ENCODE peak calls at places on chromosomes 16 and 17, in ten cellular contexts. A, N, K, R, J, I, L, C, W and F are unnamed samples. For H3K36me3 and H3K9me3, the result is how much of the 10 kb centered on the place peaks cover.

GRCh38 chr16:572865-573650 is 3.3 kb downstream of the PIGQ start:
- DNase-seq in N (no peak), W (no peak), A (no peak), I (no peak), J (no peak), R (no peak), K (no peak), C (no peak), L (no peak), F (no peak)

GRCh38 chr17:57995076-57995956 is 7.3 kb upstream of the VEZF1 start:
- DNase-seq in R (peak), L (peak), N (peak), C (peak), I (peak), A (peak), J (peak), K (no peak), W (peak), F (no peak)

GRCh38 chr17:43846963-43847369 is at the start of gene CD300LG:
- DNase-seq in I (no peak), L (peak), A (peak), W (no peak), C (no peak), K (no peak), R (no peak), J (peak), N (no peak), F (peak)

GRCh38 chr16:58272855-58273254 is 22.0 kb downstream of the PRSS54 start:
- DNase-seq in J (no peak), I (no peak), N (no peak), L (no peak), K (no peak), C (no peak), R (no peak), W (no peak), A (no peak), F (no peak)

GRCh38 chr17:15981646-15982580 is 17.6 kb downstream of the ZSWIM7 start:
- DNase-seq in K (no peak), C (no peak), R (no peak), L (no peak), I (no peak), W (no peak), A (no peak), N (no peak), J (peak), F (no peak)

GRCh38 chr16:86585821-86586611 is 7.7 kb downstream of the FOXL1 start:
- DNase-seq in R (no peak), K (no peak), W (no peak), I (no peak), A (no peak), L (no peak), J (peak), C (no peak), N (no peak), F (no peak)

GRCh38 chr17:81994593-81995462 is 17.4 kb downstream of the ASPSCR1 start:
- DNase-seq in N (no peak), K (no peak), I (no peak), W (no peak), L (no peak), J (no peak), C (no peak), A (no peak), R (no peak), F (no peak)

GRCh38 chr16:78791011-78791410 is 691.6 kb downstream of the WWOX start:
- DNase-seq in N (no peak), L (no peak), R (no peak), C (no peak), J (no peak), W (no peak), A (no peak), I (no peak), K (no peak), F (no peak)

GRCh38 chr17:79364695-79365094 is 246.2 kb downstream of the RBFOX3 start:
- DNase-seq in C (no peak), K (no peak), W (no peak), R (peak), L (no peak), A (no peak), I (no peak), J (no peak), N (no peak), F (peak)

GRCh38 chr17:43044024-43044423 is 19.0 kb downstream of the RND2 start:
- DNase-seq in L (no peak), J (no peak), C (no peak), A (no peak), N (no peak), W (no peak), K (no peak), R (no peak), I (no peak), F (no peak)

GRCh38 chr16:12874135-12874534 is 27.3 kb upstream of the SHISA9 start:
- DNase-seq in A (no peak), R (no peak), W (no peak), N (no peak), K (no peak), I (no peak), C (no peak), L (no peak), J (peak), F (no peak)

GRCh38 chr17:61638087-61638486 is 47.1 kb upstream of the NACA2 start:
- DNase-seq in J (no peak), K (no peak), L (no peak), C (no peak), R (no peak), W (no peak), A (no peak), N (no peak), I (no peak), F (no peak)

GRCh38 chr17:61904094-61904710 is 23.6 kb downstream of the INTS2 start:
- DNase-seq in K (no peak), W (no peak), C (no peak), I (no peak), L (no peak), J (no peak), A (no peak), R (peak), N (peak), F (no peak)

GRCh38 chr17:54493691-54494090 is 407.0 kb upstream of the TOM1L1 start:
- DNase-seq in C (no peak), J (no peak), K (no peak), A (no peak), W (no peak), L (no peak), I (no peak), N (no peak), R (no peak), F (no peak)

GRCh38 chr17:76725580-76726230 is 701 bp downstream of the JMJD6 start:
- DNase-seq in A (no peak), N (peak), J (peak), I (peak), K (no peak), W (no peak), R (peak), C (peak), L (peak), F (peak)

GRCh38 chr17:18182190-18182977 is 1.2 kb upstream of the ALKBH5 start:
- DNase-seq in W (no peak), N (no peak), R (peak), L (peak), C (peak), I (no peak), A (peak), J (peak), K (no peak), F (no peak)

GRCh38 chr16:70271696-70272095 is 17.6 kb downstream of the AARS1 start:
- DNase-seq in I (no peak), R (no peak), J (no peak), W (no peak), C (no peak), L (no peak), A (no peak), K (no peak), N (no peak), F (peak)

GRCh38 chr17:78409191-78409621 is 30.8 kb downstream of the PGS1 start:
- DNase-seq in N (no peak), W (no peak), I (no peak), J (no peak), R (no peak), A (no peak), K (no peak), L (peak), C (no peak), F (peak)

GRCh38 chr17:30821751-30822723 is 2.5 kb downstream of the CRLF3 start:
- DNase-seq in K (no peak), N (no peak), J (no peak), A (no peak), L (no peak), C (no peak), R (no peak), I (no peak), W (no peak), F (no peak)

GRCh38 chr17:45284176-45285140 is 22.6 kb upstream of the SPATA32 start:
- DNase-seq in J (no peak), W (no peak), C (peak), R (no peak), N (peak), I (peak), L (no peak), K (no peak), A (peak), F (peak)

GRCh38 chr17:79078476-79079190 is 4.0 kb downstream of the ENGASE start:
- DNase-seq in I (no peak), C (no peak), R (no peak), W (no peak), L (no peak), J (no peak), A (no peak), K (no peak), N (no peak), F (peak)

GRCh38 chr16:66503030-66503429 is 46.9 kb downstream of the TK2 start:
- DNase-seq in R (no peak), W (no peak), I (peak), N (no peak), K (no peak), J (peak), L (no peak), C (peak), A (no peak), F (peak)

GRCh38 chr16:88627531-88628411 is 10.6 kb upstream of the IL17C start:
- DNase-seq in K (no peak), R (no peak), L (no peak), W (no peak), N (no peak), J (no peak), C (no peak), A (no peak), I (no peak), F (no peak)
- H3K36me3 ChIP-seq in K (half or more), R (under half), L (half or more), W (under half), N (half or more), J (under half), C (half or more), A (under half), I (half or more), F (under half)

GRCh38 chr17:7561589-7562207 is at the start of gene SENP3:
- DNase-seq in I (peak), L (peak), N (peak), A (peak), W (peak), K (no peak), J (peak), R (peak), C (peak), F (peak)

GRCh38 chr17:7558544-7559306 is at the start of gene TNFSF13:
- DNase-seq in C (peak), R (peak), W (no peak), L (peak), N (no peak), K (no peak), A (no peak), J (no peak), I (peak), F (peak)

GRCh38 chr17:7561028-7561575 is 617 bp upstream of the SENP3 start:
- DNase-seq in I (peak), W (peak), K (no peak), A (peak), N (peak), R (peak), J (peak), C (peak), L (peak), F (peak)

GRCh38 chr17:7559307-7560171 is 989 bp downstream of the TNFSF13 start:
- DNase-seq in C (no peak), R (no peak), N (no peak), L (peak), J (no peak), K (no peak), W (no peak), A (no peak), I (no peak), F (peak)

DNA sequence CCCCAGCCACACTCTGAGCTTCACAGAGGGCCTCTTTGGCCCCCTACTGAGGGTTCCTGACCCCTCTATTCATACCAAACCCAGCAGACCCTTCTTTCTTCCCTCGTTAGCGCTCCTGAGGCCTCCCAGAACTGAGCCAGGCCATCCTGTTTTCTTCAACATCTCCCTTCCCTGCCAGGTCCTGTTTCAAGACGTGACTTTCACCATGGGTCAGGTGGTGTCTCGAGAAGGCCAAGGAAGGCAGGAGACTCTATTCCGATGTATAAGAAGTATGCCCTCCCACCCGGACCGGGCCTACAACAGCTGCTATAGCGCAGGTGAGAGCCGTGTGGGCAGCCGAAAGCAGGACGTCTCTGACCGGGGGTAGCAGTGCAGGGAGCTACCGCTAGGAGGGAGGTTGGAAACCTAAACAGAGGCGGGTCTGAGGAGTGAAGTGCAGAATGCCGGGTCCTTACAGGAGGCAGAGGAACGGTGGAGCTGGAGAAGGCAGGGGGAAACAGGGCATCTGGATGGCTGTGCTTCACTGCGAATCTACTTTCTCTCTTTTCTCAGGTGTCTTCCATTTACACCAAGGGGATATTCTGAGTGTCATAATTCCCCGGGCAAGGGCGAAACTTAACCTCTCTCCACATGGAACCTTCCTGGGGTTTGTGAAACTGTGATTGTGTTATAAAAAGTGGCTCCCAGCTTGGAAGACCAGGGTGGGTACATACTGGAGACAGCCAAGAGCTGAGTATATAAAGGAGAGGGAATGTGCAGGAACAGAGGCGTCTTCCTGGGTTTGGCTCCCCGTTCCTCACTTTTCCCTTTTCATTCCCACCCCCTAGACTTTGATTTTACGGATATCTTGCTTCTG is 1.3 kb upstream of the SENP3 start:
- DNase-seq in K (no peak), J (peak), A (peak), I (peak), W (peak), R (peak), L (peak), C (peak), N (no peak), F (peak)
- H3K4me3 ChIP-seq in K (no peak), J (peak), A (peak), I (no peak), W (no peak), R (peak), L (peak), C (peak), N (no peak), F (peak)

GRCh38 chr16:35182943-35183550 is 1723.6 kb downstream of the TP53TG3F start:
- DNase-seq in K (no peak), R (no peak), C (no peak), A (no peak), N (no peak), J (no peak), L (no peak), W (no peak), I (no peak), F (no peak)
- H3K9me3 ChIP-seq in K (under half), R (under half), C (under half), A (under half), N (under half), J (under half), L (under half), W (under half), I (under half), F (under half)

GRCh38 chr17:40150215-40150614 is 9.9 kb downstream of the CASC3 start:
- DNase-seq in C (no peak), W (no peak), R (no peak), A (no peak), N (no peak), K (no peak), L (no peak), I (no peak), J (no peak), F (no peak)

GRCh38 chr17:40158438-40158837 is 18.1 kb downstream of the CASC3 start:
- DNase-seq in W (no peak), C (no peak), A (no peak), K (no peak), L (no peak), I (no peak), R (no peak), N (no peak), J (no peak), F (no peak)

GRCh38 chr17:40151414-40151955 is 11.1 kb downstream of the CASC3 start:
- DNase-seq in A (no peak), L (no peak), C (no peak), W (no peak), N (no peak), R (no peak), J (no peak), K (no peak), I (no peak), F (no peak)

GRCh38 chr17:40157972-40158371 is 17.6 kb downstream of the CASC3 start:
- DNase-seq in C (no peak), J (no peak), W (no peak), N (no peak), R (no peak), L (no peak), K (no peak), A (no peak), I (no peak), F (no peak)

GRCh38 chr17:40153603-40154238 is 13.4 kb downstream of the CASC3 start:
- DNase-seq in I (no peak), J (no peak), L (no peak), C (no peak), W (no peak), A (no peak), R (no peak), N (no peak), K (no peak), F (no peak)
- H3K36me3 ChIP-seq in I (under half), J (under half), L (half or more), C (half or more), W (under half), A (under half), R (under half), N (under half), K (half or more), F (under half)

DNA sequence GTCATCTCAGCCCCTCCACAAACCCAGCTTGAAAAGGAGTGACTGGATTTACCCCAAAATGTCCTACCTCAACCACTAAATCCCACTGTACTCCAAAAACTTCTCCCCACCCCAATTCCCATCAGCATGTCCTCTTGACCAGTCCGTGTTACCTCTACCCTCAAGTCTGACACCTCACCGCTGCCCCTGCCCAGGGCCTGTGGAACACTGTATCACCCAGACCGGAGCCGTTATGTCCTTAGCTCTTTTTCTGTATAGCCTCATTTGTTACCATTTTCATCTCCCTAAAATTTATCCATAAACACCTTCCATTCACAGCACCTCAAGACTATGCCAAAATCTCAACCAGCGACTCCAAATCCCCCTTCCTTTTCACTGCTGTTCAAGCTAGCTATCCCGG is 2.4 kb downstream of the PHF23 start:
- DNase-seq in J (no peak), R (no peak), W (no peak), K (no peak), A (no peak), L (no peak), C (no peak), I (peak), N (no peak), F (no peak)
- H3K4me3 ChIP-seq in J (peak), R (no peak), W (no peak), K (no peak), A (peak), L (no peak), C (peak), I (no peak), N (no peak), F (no peak)

GRCh38 chr16:35463358-35463757 is 2003.9 kb downstream of the TP53TG3F start:
- DNase-seq in N (no peak), A (no peak), I (no peak), W (no peak), J (no peak), K (no peak), L (no peak), C (no peak), R (no peak), F (no peak)
- H3K9me3 ChIP-seq in N (under half), A (under half), I (under half), W (under half), J (under half), K (under half), L (under half), C (under half), R (under half), F (under half)

GRCh38 chr16:3774156-3774767 is 56.9 kb upstream of the TRAP1 start:
- DNase-seq in L (no peak), A (no peak), R (no peak), N (no peak), J (peak), W (no peak), K (no peak), I (no peak), C (peak), F (no peak)
- H3K36me3 ChIP-seq in L (half or more), A (under half), R (half or more), N (half or more), J (under half), W (under half), K (half or more), I (under half), C (half or more), F (half or more)

DNA sequence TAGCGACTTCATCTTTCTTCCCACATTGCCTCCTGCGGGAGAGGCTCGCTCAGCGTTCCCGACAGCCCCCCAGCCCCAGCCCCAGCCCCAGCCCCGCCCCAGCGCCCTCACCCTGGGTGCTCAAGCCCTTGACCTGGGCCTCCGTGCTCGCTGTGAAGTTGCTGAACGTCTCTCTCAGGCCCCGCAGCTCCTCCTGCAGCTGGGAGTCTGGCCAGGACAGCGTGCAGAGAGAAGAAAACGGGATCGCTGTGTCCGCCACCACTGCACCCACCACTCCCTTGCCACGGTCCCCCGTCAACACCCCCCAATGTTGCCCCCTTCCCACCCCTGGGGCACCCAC is 2.3 kb downstream of the ASGR1 start:
- DNase-seq in K (no peak), J (peak), L (no peak), N (no peak), I (no peak), R (no peak), A (peak), W (no peak), C (no peak), F (no peak)
- H3K4me3 ChIP-seq in K (no peak), J (peak), L (no peak), N (no peak), I (no peak), R (no peak), A (peak), W (peak), C (peak), F (no peak)

GRCh38 chr17:37089998-37090397 is 141.2 kb downstream of the AATF start:
- DNase-seq in C (no peak), L (no peak), R (peak), I (no peak), N (peak), J (no peak), K (no peak), A (no peak), W (no peak), F (no peak)
- H3K9me3 ChIP-seq in C (under half), L (under half), R (under half), I (under half), N (under half), J (under half), K (under half), A (under half), W (under half), F (under half)

DNA sequence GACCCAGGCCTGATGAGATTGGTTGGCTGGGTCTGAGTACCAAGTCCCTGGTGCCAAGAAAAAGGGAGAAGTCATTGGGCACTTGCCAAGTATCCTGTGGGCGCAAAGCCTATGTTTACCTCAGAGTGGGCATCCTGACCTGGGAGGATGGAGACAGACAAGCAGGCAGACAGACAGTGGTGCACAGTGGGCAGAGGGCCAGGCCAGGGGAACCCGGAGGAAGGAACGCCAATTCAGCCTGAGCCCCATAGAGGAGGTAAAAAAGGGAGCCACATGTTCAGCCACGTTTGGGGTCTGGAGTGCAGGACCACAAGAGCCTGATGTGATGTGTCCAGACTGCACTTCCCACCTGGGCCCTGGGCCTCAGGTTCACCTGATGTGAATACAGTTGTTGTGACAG is 5.4 kb downstream of the PHKG2 start:
- DNase-seq in L (no peak), A (no peak), I (peak), W (no peak), J (no peak), N (no peak), C (no peak), R (no peak), K (no peak), F (no peak)
- H3K36me3 ChIP-seq in L (half or more), A (under half), I (under half), W (under half), J (under half), N (under half), C (half or more), R (under half), K (half or more), F (under half)